ENCODE peak calls at places on chromosome 4, in nine cellular contexts. One of them, this sample, is unnamed.

GRCh38 chr4:17309567-17310268 is 202.2 kb downstream of the QDPR start:
- DNase-seq in NCI-H1092 treated with DMSO at 0.1 percent for 48 hours: no peak
- DNase-seq in left ventricle myocardium inferior: no peak
- DNase-seq in smooth muscle cell of the brain vasculature: no peak
- DNase-seq in HepG2: no peak
- DNase-seq in NCI-H2107: no peak
- DNase-seq in T-helper 2 cell: no peak
- DNase-seq in head of caudate nucleus: no peak
- DNase-seq in HFFc6: peak; percentile 40
- DNase-seq in this sample: no peak

GRCh38 chr4:47531241-47531953 is 46.3 kb downstream of the ATP10D start:
- DNase-seq in left ventricle myocardium inferior: no peak
- DNase-seq in head of caudate nucleus: no peak
- DNase-seq in smooth muscle cell of the brain vasculature: peak; percentile 51
- DNase-seq in T-helper 2 cell: peak; percentile 81
- DNase-seq in NCI-H2107: no peak
- DNase-seq in HFFc6: peak; percentile 72
- DNase-seq in NCI-H1092 treated with DMSO at 0.1 percent for 48 hours: no peak
- DNase-seq in HepG2: peak; percentile 16
- DNase-seq in this sample: no peak

GRCh38 chr4:3868841-3869572 is 102.8 kb downstream of the ADRA2C start:
- DNase-seq in NCI-H1092 treated with DMSO at 0.1 percent for 48 hours: no peak
- DNase-seq in T-helper 2 cell: no peak
- DNase-seq in HFFc6: no peak
- DNase-seq in left ventricle myocardium inferior: no peak
- DNase-seq in head of caudate nucleus: no peak
- DNase-seq in HepG2: no peak
- DNase-seq in NCI-H2107: no peak
- DNase-seq in smooth muscle cell of the brain vasculature: no peak
- DNase-seq in this sample: no peak

GRCh38 chr4:186819357-186820086 is 95.9 kb upstream of the FAT1 start:
- DNase-seq in NCI-H2107: no peak
- DNase-seq in HFFc6: no peak
- DNase-seq in left ventricle myocardium inferior: no peak
- DNase-seq in T-helper 2 cell: no peak
- DNase-seq in head of caudate nucleus: no peak
- DNase-seq in NCI-H1092 treated with DMSO at 0.1 percent for 48 hours: no peak
- DNase-seq in smooth muscle cell of the brain vasculature: no peak
- DNase-seq in HepG2: no peak
- DNase-seq in this sample: no peak

GRCh38 chr4:182213024-182213423 is 30.2 kb upstream of the TENM3 start:
- DNase-seq in T-helper 2 cell: no peak
- DNase-seq in HepG2: no peak
- DNase-seq in HFFc6: peak; percentile 12
- DNase-seq in NCI-H2107: no peak
- DNase-seq in smooth muscle cell of the brain vasculature: no peak
- DNase-seq in head of caudate nucleus: no peak
- DNase-seq in left ventricle myocardium inferior: no peak
- DNase-seq in NCI-H1092 treated with DMSO at 0.1 percent for 48 hours: no peak
- DNase-seq in this sample: no peak

GRCh38 chr4:184942447-184943425 is 75.6 kb upstream of the HELT start:
- DNase-seq in T-helper 2 cell: no peak
- DNase-seq in HFFc6: no peak
- DNase-seq in left ventricle myocardium inferior: no peak
- DNase-seq in NCI-H1092 treated with DMSO at 0.1 percent for 48 hours: no peak
- DNase-seq in smooth muscle cell of the brain vasculature: no peak
- DNase-seq in NCI-H2107: no peak
- DNase-seq in HepG2: no peak
- DNase-seq in head of caudate nucleus: no peak
- DNase-seq in this sample: no peak

GRCh38 chr4:148345509-148345908 is 96.7 kb downstream of the NR3C2 start:
- DNase-seq in HFFc6: no peak
- DNase-seq in head of caudate nucleus: no peak
- DNase-seq in left ventricle myocardium inferior: no peak
- DNase-seq in smooth muscle cell of the brain vasculature: no peak
- DNase-seq in NCI-H1092 treated with DMSO at 0.1 percent for 48 hours: no peak
- DNase-seq in NCI-H2107: no peak
- DNase-seq in HepG2: no peak
- DNase-seq in T-helper 2 cell: no peak
- DNase-seq in this sample: no peak

GRCh38 chr4:133147922-133148689 is 988 bp upstream of the PCDH10 start:
- DNase-seq in HepG2: no peak
- DNase-seq in T-helper 2 cell: no peak
- DNase-seq in NCI-H2107: peak; percentile 2
- DNase-seq in smooth muscle cell of the brain vasculature: no peak
- DNase-seq in left ventricle myocardium inferior: no peak
- DNase-seq in HFFc6: peak; percentile 54
- DNase-seq in head of caudate nucleus: peak; percentile 57
- DNase-seq in NCI-H1092 treated with DMSO at 0.1 percent for 48 hours: no peak
- DNase-seq in this sample: no peak

GRCh38 chr4:79852305-79852730 is 220.7 kb downstream of the ANTXR2 start:
- DNase-seq in NCI-H1092 treated with DMSO at 0.1 percent for 48 hours: no peak
- DNase-seq in smooth muscle cell of the brain vasculature: peak; percentile 91
- DNase-seq in head of caudate nucleus: no peak
- DNase-seq in left ventricle myocardium inferior: peak; percentile 43
- DNase-seq in HFFc6: no peak
- DNase-seq in T-helper 2 cell: no peak
- DNase-seq in HepG2: peak; percentile 10
- DNase-seq in NCI-H2107: no peak
- DNase-seq in this sample: no peak

GRCh38 chr4:45578874-45579273 is 545.0 kb downstream of the GABRG1 start:
- DNase-seq in HFFc6: no peak
- DNase-seq in NCI-H2107: no peak
- DNase-seq in HepG2: no peak
- DNase-seq in smooth muscle cell of the brain vasculature: no peak
- DNase-seq in left ventricle myocardium inferior: no peak
- DNase-seq in head of caudate nucleus: no peak
- DNase-seq in T-helper 2 cell: no peak
- DNase-seq in NCI-H1092 treated with DMSO at 0.1 percent for 48 hours: no peak
- DNase-seq in this sample: no peak

GRCh38 chr4:8188743-8189550 is 10.1 kb upstream of the SH3TC1 start:
- DNase-seq in NCI-H2107: peak; percentile 49
- DNase-seq in T-helper 2 cell: no peak
- DNase-seq in smooth muscle cell of the brain vasculature: no peak
- DNase-seq in head of caudate nucleus: no peak
- DNase-seq in HFFc6: no peak
- DNase-seq in HepG2: no peak
- DNase-seq in NCI-H1092 treated with DMSO at 0.1 percent for 48 hours: peak; percentile 60
- DNase-seq in left ventricle myocardium inferior: peak; percentile 87
- DNase-seq in this sample: no peak

GRCh38 chr4:171621646-171622045 is 191.6 kb upstream of the GALNTL6 start:
- DNase-seq in HepG2: no peak
- DNase-seq in head of caudate nucleus: no peak
- DNase-seq in T-helper 2 cell: no peak
- DNase-seq in smooth muscle cell of the brain vasculature: no peak
- DNase-seq in NCI-H2107: no peak
- DNase-seq in NCI-H1092 treated with DMSO at 0.1 percent for 48 hours: no peak
- DNase-seq in HFFc6: no peak
- DNase-seq in left ventricle myocardium inferior: no peak
- DNase-seq in this sample: no peak

GRCh38 chr4:105859233-105859632 is 36.0 kb upstream of the NPNT start:
- DNase-seq in T-helper 2 cell: no peak
- DNase-seq in NCI-H2107: no peak
- DNase-seq in smooth muscle cell of the brain vasculature: peak; percentile 24
- DNase-seq in left ventricle myocardium inferior: no peak
- DNase-seq in NCI-H1092 treated with DMSO at 0.1 percent for 48 hours: no peak
- DNase-seq in HepG2: peak; percentile 13
- DNase-seq in HFFc6: peak; percentile 65
- DNase-seq in head of caudate nucleus: no peak
- DNase-seq in this sample: peak; percentile 32

GRCh38 chr4:666822-667544 is 7.1 kb downstream of the ATP5ME start:
- DNase-seq in HepG2: no peak
- DNase-seq in left ventricle myocardium inferior: no peak
- DNase-seq in NCI-H1092 treated with DMSO at 0.1 percent for 48 hours: no peak
- DNase-seq in smooth muscle cell of the brain vasculature: no peak
- DNase-seq in NCI-H2107: no peak
- DNase-seq in HFFc6: no peak
- DNase-seq in head of caudate nucleus: no peak
- DNase-seq in T-helper 2 cell: no peak
- DNase-seq in this sample: no peak

GRCh38 chr4:1658146-1658545 is 26.0 kb downstream of the FAM53A start:
- DNase-seq in NCI-H2107: no peak
- DNase-seq in T-helper 2 cell: no peak
- DNase-seq in NCI-H1092 treated with DMSO at 0.1 percent for 48 hours: no peak
- DNase-seq in HFFc6: no peak
- DNase-seq in smooth muscle cell of the brain vasculature: no peak
- DNase-seq in head of caudate nucleus: no peak
- DNase-seq in HepG2: no peak
- DNase-seq in left ventricle myocardium inferior: no peak
- DNase-seq in this sample: no peak

GRCh38 chr4:54897590-54897989 is 227.8 kb downstream of the KDR start:
- DNase-seq in head of caudate nucleus: no peak
- DNase-seq in smooth muscle cell of the brain vasculature: no peak
- DNase-seq in HFFc6: no peak
- DNase-seq in NCI-H1092 treated with DMSO at 0.1 percent for 48 hours: no peak
- DNase-seq in HepG2: no peak
- DNase-seq in T-helper 2 cell: no peak
- DNase-seq in left ventricle myocardium inferior: no peak
- DNase-seq in NCI-H2107: no peak
- DNase-seq in this sample: no peak

GRCh38 chr4:186081202-186081807 is 12.3 kb downstream of the TLR3 start:
- DNase-seq in left ventricle myocardium inferior: no peak
- DNase-seq in NCI-H2107: no peak
- DNase-seq in head of caudate nucleus: no peak
- DNase-seq in NCI-H1092 treated with DMSO at 0.1 percent for 48 hours: no peak
- DNase-seq in HepG2: no peak
- DNase-seq in T-helper 2 cell: no peak
- DNase-seq in smooth muscle cell of the brain vasculature: no peak
- DNase-seq in HFFc6: no peak
- DNase-seq in this sample: no peak

GRCh38 chr4:173420324-173420752 is 21.4 kb upstream of the SCRG1 start:
- DNase-seq in HepG2: peak; percentile 8
- DNase-seq in T-helper 2 cell: no peak
- DNase-seq in NCI-H2107: no peak
- DNase-seq in smooth muscle cell of the brain vasculature: no peak
- DNase-seq in NCI-H1092 treated with DMSO at 0.1 percent for 48 hours: peak; percentile 62
- DNase-seq in HFFc6: peak; percentile 16
- DNase-seq in left ventricle myocardium inferior: no peak
- DNase-seq in head of caudate nucleus: no peak
- DNase-seq in this sample: no peak

GRCh38 chr4:52173470-52174055 is 122.5 kb downstream of the SPATA18 start:
- DNase-seq in smooth muscle cell of the brain vasculature: peak; percentile 15
- DNase-seq in HepG2: no peak
- DNase-seq in head of caudate nucleus: no peak
- DNase-seq in NCI-H1092 treated with DMSO at 0.1 percent for 48 hours: no peak
- DNase-seq in T-helper 2 cell: no peak
- DNase-seq in NCI-H2107: no peak
- DNase-seq in left ventricle myocardium inferior: peak; percentile 64
- DNase-seq in HFFc6: no peak
- DNase-seq in this sample: peak; percentile 22

GRCh38 chr4:5890063-5890727 is 2.7 kb downstream of the CRMP1 start:
- DNase-seq in left ventricle myocardium inferior: no peak
- DNase-seq in head of caudate nucleus: peak; percentile 64
- DNase-seq in T-helper 2 cell: no peak
- DNase-seq in NCI-H2107: peak; percentile 49
- DNase-seq in smooth muscle cell of the brain vasculature: no peak
- DNase-seq in HepG2: no peak
- DNase-seq in HFFc6: no peak
- DNase-seq in NCI-H1092 treated with DMSO at 0.1 percent for 48 hours: peak; percentile 97
- DNase-seq in this sample: no peak

GRCh38 chr4:73917081-73917501 is 47.9 kb downstream of the CXCL1 start:
- DNase-seq in left ventricle myocardium inferior: no peak
- DNase-seq in HFFc6: peak; percentile 89
- DNase-seq in head of caudate nucleus: no peak
- DNase-seq in T-helper 2 cell: no peak
- DNase-seq in NCI-H2107: no peak
- DNase-seq in NCI-H1092 treated with DMSO at 0.1 percent for 48 hours: no peak
- DNase-seq in smooth muscle cell of the brain vasculature: peak; percentile 77
- DNase-seq in HepG2: no peak
- DNase-seq in this sample: no peak

GRCh38 chr4:109801895-109802319 is at the start of gene CFI:
- DNase-seq in NCI-H1092 treated with DMSO at 0.1 percent for 48 hours: no peak
- DNase-seq in head of caudate nucleus: no peak
- DNase-seq in smooth muscle cell of the brain vasculature: no peak
- DNase-seq in HepG2: peak; percentile 95
- DNase-seq in HFFc6: peak; percentile 21
- DNase-seq in NCI-H2107: no peak
- DNase-seq in left ventricle myocardium inferior: no peak
- DNase-seq in T-helper 2 cell: no peak
- DNase-seq in this sample: no peak

GRCh38 chr4:2040391-2041233 is 18.5 kb upstream of the NAT8L start:
- DNase-seq in HFFc6: no peak
- DNase-seq in left ventricle myocardium inferior: no peak
- DNase-seq in NCI-H2107: no peak
- DNase-seq in HepG2: no peak
- DNase-seq in NCI-H1092 treated with DMSO at 0.1 percent for 48 hours: no peak
- DNase-seq in smooth muscle cell of the brain vasculature: no peak
- DNase-seq in head of caudate nucleus: no peak
- DNase-seq in T-helper 2 cell: no peak
- DNase-seq in this sample: no peak

This sample was measured in LNCaP clone FGC.